ENCODE peak calls at places on chromosomes 3 and 15, in four cellular contexts. Z is right cardiac atrium, B is cardiac fibroblast, D is skeletal muscle cell. H is an unnamed sample.

GRCh38 chr3:161977063-161977462 is 480.5 kb downstream of the OTOL1 start:
- DNase-seq in B (peak; percentile 75), Z (no peak), D (peak; percentile 44), H (no peak)

GRCh38 chr3:42498791-42499477 is 3.5 kb upstream of the VIPR1 start:
- DNase-seq in D (no peak), B (no peak), Z (no peak), H (no peak)

GRCh38 chr3:18049101-18049500 is 306.7 kb upstream of the TBC1D5 start:
- DNase-seq in Z (no peak), D (no peak), B (no peak), H (no peak)

GRCh38 chr3:13484861-13485590 is 4.9 kb downstream of the HDAC11 start:
- DNase-seq in B (peak; percentile 39), D (no peak), Z (peak; percentile 94), H (peak; percentile 88)

GRCh38 chr3:149277338-149277813 is 55.7 kb upstream of the CP start:
- DNase-seq in B (peak; percentile 86), D (peak; percentile 57), Z (no peak), H (no peak)

GRCh38 chr3:171915275-171915674 is 72.1 kb downstream of the TMEM212 start:
- DNase-seq in D (no peak), Z (no peak), B (no peak), H (no peak)

GRCh38 chr3:169602482-169602881 is 61.0 kb downstream of the MECOM start:
- DNase-seq in D (no peak), Z (no peak), B (no peak), H (no peak)

GRCh38 chr3:82038536-82038935 is 277.1 kb upstream of the GBE1 start:
- DNase-seq in D (no peak), B (no peak), Z (no peak), H (no peak)

GRCh38 chr3:115885621-115886020 is 262.3 kb downstream of the GAP43 start:
- DNase-seq in D (no peak), B (peak; percentile 14), Z (no peak), H (no peak)

GRCh38 chr3:57961828-57962447 is 46.3 kb upstream of the FLNB start:
- DNase-seq in B (peak; percentile 77), Z (peak; percentile 2), D (no peak), H (no peak)

GRCh38 chr15:31296304-31297220 is 30.1 kb upstream of the KLF13 start:
- DNase-seq in Z (peak; percentile 40), D (no peak), B (no peak), H (no peak)

GRCh38 chr3:32951410-32951811 is at the start of gene CCR4:
- DNase-seq in B (peak; percentile 13), D (no peak), Z (no peak), H (no peak)

GRCh38 chr15:95017950-95018349 is 786.6 kb downstream of the MCTP2 start:
- DNase-seq in B (peak; percentile 48), Z (peak; percentile 91), D (no peak), H (peak; percentile 58)

DNA sequence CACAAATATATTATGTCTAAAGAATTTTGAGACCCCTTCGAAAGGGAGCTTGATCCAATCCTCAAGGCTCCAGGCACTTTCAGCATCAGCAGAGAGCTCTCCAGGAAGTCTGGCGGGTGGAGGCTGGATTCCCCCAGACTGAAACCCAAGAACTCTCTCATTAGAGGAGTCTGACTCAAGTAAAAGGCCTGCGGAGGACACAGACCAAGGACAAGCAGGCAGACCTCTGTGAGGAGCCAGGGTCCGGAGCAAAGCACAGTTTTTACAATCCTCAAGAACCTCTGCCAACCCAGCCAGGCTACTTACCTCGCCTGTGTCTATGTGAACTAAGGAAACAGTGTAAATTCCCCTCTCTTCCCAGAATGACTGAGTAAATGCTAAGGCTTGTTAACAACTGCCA is 86.2 kb downstream of the FBN1 start:
- DNase-seq in Z (peak; percentile 51), B (peak; percentile 81), D (peak; percentile 82), H (no peak)
- H3K4me3 ChIP-seq in Z (no peak overlapping the region), B (no peak overlapping the region), D (no peak overlapping the region), H (no peak overlapping the region)

GRCh38 chr15:48358681-48359152 is 27.5 kb downstream of the DUT start:
- DNase-seq in B (peak; percentile 65), D (no peak), Z (no peak), H (no peak)
- H3K4me3 ChIP-seq in B (no peak overlapping the region), D (no peak overlapping the region), Z (no peak overlapping the region), H (no peak overlapping the region)

DNA sequence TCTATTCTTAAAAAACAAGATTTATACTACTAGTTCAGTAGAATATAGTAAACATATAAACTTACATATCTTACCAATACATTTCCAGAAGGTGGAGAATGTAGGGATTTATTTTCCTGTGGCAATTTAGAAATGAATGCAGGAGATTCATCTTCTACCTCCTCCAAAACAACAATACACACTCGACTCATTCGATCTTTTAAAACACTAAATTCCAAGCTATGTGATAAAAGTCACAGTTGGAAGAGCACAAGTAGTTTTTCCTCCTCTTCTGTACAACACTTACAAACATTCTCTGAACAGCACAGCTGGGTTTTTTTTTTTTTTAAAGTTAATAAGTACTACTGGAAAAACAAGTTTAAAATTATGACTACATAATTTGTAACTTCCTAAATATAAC is 1.4 kb downstream of the ANKRD28 start:
- DNase-seq in B (peak; percentile 36), D (no peak), Z (no peak), H (no peak)
- H3K4me3 ChIP-seq in B (peak overlapping the region; percentile 62), D (peak overlapping the region; percentile 66), Z (peak overlapping the region; percentile 32), H (peak overlapping the region; percentile 62)

GRCh38 chr15:57385923-57386390 is 9.7 kb downstream of the CGNL1 start:
- DNase-seq in D (no peak), B (no peak), Z (no peak), H (no peak)
- H3K4me3 ChIP-seq in D (no peak overlapping the region), B (no peak overlapping the region), Z (no peak overlapping the region), H (no peak overlapping the region)

GRCh38 chr15:52566889-52567288 is 1.9 kb downstream of the ARPP19 start:
- DNase-seq in B (no peak), Z (no peak), D (no peak), H (no peak)
- H3K4me3 ChIP-seq in B (no peak overlapping the region), Z (peak overlapping the region; percentile 82), D (peak overlapping the region; percentile 85), H (peak overlapping the region; percentile 83)

GRCh38 chr15:69299451-69300128 is 878 bp downstream of the PAQR5 start:
- DNase-seq in B (no peak), D (no peak), Z (no peak), H (no peak)
- H3K4me3 ChIP-seq in B (peak overlapping the region; percentile 46), D (peak overlapping the region; percentile 52), Z (peak overlapping the region; percentile 61), H (no peak overlapping the region)